ENCODE peak calls at places on chromosomes 12 and 14, in nine cellular contexts. A is RWPE2, V is HCT116, H is endothelial cell of umbilical vein, U is Peyer's patch, X is GM23248, W is SJCRH30, T is heart right ventricle, B is adipocyte. S is an unnamed sample. For H3K27me3 and H3K9me3, the result is how much of the 10 kb centered on the place peaks cover.

GRCh38 chr12:76450690-76451089 is 102.5 kb upstream of the BBS10 start:
- DNase-seq in X (peak), T (no peak), H (peak), U (no peak), W (no peak), B (no peak), V (peak), A (no peak), S (no peak)

GRCh38 chr12:138171-138897 is 71.8 kb downstream of the IQSEC3 start:
- DNase-seq in W (no peak), U (no peak), X (no peak), H (no peak), A (no peak), T (no peak), B (no peak), V (no peak), S (no peak)

GRCh38 chr12:480831-481230 is 21.1 kb downstream of the B4GALNT3 start:
- DNase-seq in B (no peak), A (no peak), V (no peak), W (peak), X (peak), U (no peak), H (peak), T (no peak), S (no peak)

GRCh38 chr12:65695077-65695865 is 129.0 kb upstream of the HMGA2 start:
- DNase-seq in H (peak), W (peak), X (peak), V (peak), T (no peak), A (peak), U (peak), B (peak), S (no peak)

GRCh38 chr14:88421286-88421685 is 35.8 kb downstream of the SPATA7 start:
- DNase-seq in T (no peak), H (no peak), X (peak), U (no peak), W (no peak), A (no peak), B (peak), V (no peak), S (no peak)

GRCh38 chr12:94263905-94264655 is 115.7 kb downstream of the PLXNC1 start:
- DNase-seq in W (no peak), B (no peak), H (no peak), V (no peak), X (peak), T (no peak), U (no peak), A (no peak), S (no peak)

GRCh38 chr12:7374423-7375144 is 69.4 kb downstream of the CD163L1 start:
- DNase-seq in T (peak), X (peak), H (peak), A (no peak), W (peak), V (peak), U (peak), B (peak), S (no peak)

GRCh38 chr14:61460853-61461611 is 139.7 kb downstream of the PRKCH start:
- DNase-seq in X (peak), V (no peak), A (peak), H (peak), B (no peak), U (no peak), W (peak), T (no peak), S (peak)

GRCh38 chr12:91576432-91576831 is 393.8 kb upstream of the DCN start:
- DNase-seq in X (no peak), U (no peak), B (no peak), H (no peak), A (no peak), V (no peak), W (no peak), T (no peak), S (no peak)

GRCh38 chr12:68358532-68359485 is 26.6 kb upstream of the MDM1 start:
- DNase-seq in A (no peak), W (peak), X (peak), T (no peak), H (peak), V (peak), U (peak), B (peak), S (peak)

GRCh38 chr14:103121846-103122577 is 1.2 kb upstream of the TNFAIP2 start:
- DNase-seq in V (no peak), H (peak), B (peak), A (peak), W (peak), T (peak), X (peak), U (peak), S (no peak)

GRCh38 chr12:6032726-6033125 is 87.7 kb upstream of the ANO2 start:
- DNase-seq in T (no peak), V (no peak), U (no peak), B (no peak), H (no peak), X (no peak), A (no peak), W (no peak), S (no peak)

GRCh38 chr12:77782034-77782433 is 48.7 kb upstream of the NAV3 start:
- DNase-seq in U (no peak), V (no peak), B (no peak), T (no peak), X (no peak), A (no peak), H (no peak), W (no peak), S (no peak)

GRCh38 chr12:10847701-10848100 is 1.6 kb downstream of the PRR4 start:
- DNase-seq in B (no peak), U (no peak), X (no peak), V (no peak), W (peak), T (no peak), A (no peak), H (no peak), S (no peak)

GRCh38 chr12:1130571-1130970 is 139.5 kb downstream of the ERC1 start:
- DNase-seq in B (no peak), X (no peak), A (no peak), T (no peak), U (no peak), W (no peak), V (peak), H (peak), S (no peak)

GRCh38 chr12:94973202-94973601 is 30.3 kb downstream of the NDUFA12 start:
- DNase-seq in U (no peak), T (no peak), X (no peak), W (peak), A (no peak), H (no peak), V (no peak), B (peak), S (no peak)

GRCh38 chr12:128810182-128811127 is 13.3 kb downstream of the SLC15A4 start:
- DNase-seq in H (no peak), X (peak), V (no peak), W (no peak), T (peak), B (no peak), A (no peak), U (peak), S (peak)

GRCh38 chr12:48128800-48129199 is 9.6 kb downstream of the PFKM start:
- DNase-seq in T (no peak), W (no peak), A (no peak), B (no peak), H (no peak), U (no peak), V (no peak), X (no peak), S (no peak)

GRCh38 chr12:20792971-20793370 is 17.5 kb upstream of the SLCO1B3 start:
- DNase-seq in U (no peak), X (no peak), V (no peak), T (no peak), B (no peak), H (no peak), A (no peak), W (no peak), S (no peak)

GRCh38 chr14:81162941-81163340 is 57.8 kb downstream of the GTF2A1 start:
- DNase-seq in X (peak), T (no peak), A (no peak), V (peak), B (no peak), H (no peak), W (no peak), U (no peak), S (no peak)

GRCh38 chr12:95963104-95963503 is 20.0 kb downstream of the AMDHD1 start:
- DNase-seq in B (no peak), V (peak), A (no peak), U (no peak), X (no peak), W (peak), H (no peak), T (no peak), S (no peak)

GRCh38 chr12:24596768-24597388 is 352.0 kb downstream of the BCAT1 start:
- DNase-seq in B (peak), W (peak), U (no peak), X (peak), H (peak), A (no peak), V (no peak), T (no peak), S (no peak)

GRCh38 chr14:25988536-25988935 is 609.3 kb downstream of the NOVA1 start:
- DNase-seq in X (no peak), V (no peak), H (no peak), U (no peak), W (peak), B (no peak), A (no peak), T (no peak), S (no peak)

GRCh38 chr12:92218394-92219077 is 72.9 kb upstream of the BTG1 start:
- DNase-seq in X (peak), T (no peak), U (no peak), W (no peak), B (no peak), V (no peak), A (no peak), H (no peak), S (no peak)

GRCh38 chr14:35435177-35435576 is 30.6 kb upstream of the NFKBIA start:
- DNase-seq in H (no peak), U (no peak), B (no peak), T (no peak), W (no peak), X (peak), A (no peak), V (no peak), S (no peak)

GRCh38 chr12:1592444-1593231 is 1.7 kb downstream of the FBXL14 start:
- DNase-seq in B (peak), H (no peak), W (peak), A (peak), T (peak), X (peak), V (no peak), U (peak), S (peak)

GRCh38 chr14:97527993-97528392 is 730.8 kb downstream of the VRK1 start:
- DNase-seq in V (no peak), H (no peak), U (no peak), X (no peak), B (no peak), T (no peak), W (no peak), A (no peak), S (no peak)

GRCh38 chr12:48061943-48062719 is 43.7 kb downstream of the SENP1 start:
- DNase-seq in U (no peak), H (no peak), T (no peak), W (peak), B (no peak), X (no peak), A (no peak), V (no peak), S (no peak)

GRCh38 chr14:55964081-55964480 is 154.1 kb upstream of the PELI2 start:
- DNase-seq in A (no peak), W (peak), H (no peak), X (no peak), V (no peak), B (no peak), T (no peak), U (no peak), S (no peak)

GRCh38 chr12:101299346-101299745 is 19.4 kb downstream of the UTP20 start:
- DNase-seq in W (no peak), V (no peak), H (no peak), T (no peak), B (no peak), A (no peak), U (no peak), X (peak), S (no peak)

GRCh38 chr14:92693998-92694780 is 54.2 kb downstream of the LGMN start:
- DNase-seq in B (no peak), U (no peak), H (no peak), A (peak), T (no peak), X (peak), W (no peak), V (peak), S (no peak)

DNA sequence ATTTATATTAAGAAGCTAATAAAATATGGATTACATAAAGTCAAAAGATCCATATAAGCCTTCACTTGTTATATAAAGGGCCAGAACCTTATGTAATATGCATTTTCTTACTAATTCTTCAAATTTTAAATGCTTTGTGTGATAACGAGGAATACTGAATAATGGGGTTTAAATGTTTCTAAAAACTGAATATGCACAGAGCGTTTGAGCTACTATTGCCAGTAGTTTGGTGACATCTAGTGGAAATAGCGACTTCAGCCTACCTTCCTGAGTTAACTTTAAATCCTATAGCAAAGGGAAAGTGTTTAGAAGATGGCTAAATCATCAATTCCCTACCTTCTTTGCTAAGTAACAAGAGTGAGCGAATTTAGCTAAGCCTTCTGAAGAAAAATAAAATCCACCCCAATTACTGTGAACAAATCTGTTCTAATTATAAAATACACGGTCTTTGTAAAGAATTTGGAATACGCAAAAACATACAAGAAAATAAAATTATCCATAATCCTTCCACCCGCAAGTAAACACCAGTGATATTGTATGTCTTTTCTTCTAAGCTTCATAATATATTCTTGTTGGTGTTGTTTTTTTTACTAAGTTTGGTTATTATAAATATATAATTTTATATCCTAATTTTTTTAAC is 115.5 kb upstream of the G2E3 start:
- DNase-seq in B (peak), X (peak), T (no peak), W (peak), V (peak), A (no peak), H (peak), U (no peak), S (no peak)
- H3K27me3 ChIP-seq in B (under half), X (under half), T (under half), W (under half), V (under half), A (under half), H (under half), U (under half), S (under half)

GRCh38 chr14:23703027-23703426 is 66.9 kb downstream of the DHRS2 start:
- DNase-seq in U (no peak), T (no peak), W (no peak), H (no peak), B (no peak), V (no peak), X (no peak), A (no peak), S (no peak)
- H3K9me3 ChIP-seq in U (under half), T (under half), W (under half), H (under half), B (under half), V (under half), X (under half), A (under half), S (under half)

DNA sequence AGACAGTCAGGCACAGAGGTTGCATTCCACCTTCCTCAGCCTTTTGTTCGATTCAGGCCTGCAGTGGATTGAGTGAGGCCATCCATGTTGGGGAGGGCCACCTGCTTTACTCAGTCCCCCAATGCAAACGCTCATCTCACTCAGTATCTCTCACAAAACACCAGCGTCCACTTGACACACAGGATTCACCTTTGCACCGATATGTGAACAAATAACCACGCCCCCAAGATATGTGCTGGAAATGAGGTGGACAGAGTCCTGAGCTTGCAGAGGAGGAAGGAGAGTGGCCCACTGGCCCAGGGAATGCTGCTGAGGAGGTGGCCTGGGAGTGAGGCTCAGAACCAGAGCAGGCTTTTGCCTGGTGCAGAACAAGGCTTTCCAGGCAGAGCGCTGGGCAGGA is 60.7 kb downstream of the DNAH10 start:
- DNase-seq in T (no peak), A (no peak), W (no peak), H (no peak), B (no peak), V (no peak), U (no peak), X (no peak), S (no peak)
- H3K27me3 ChIP-seq in T (under half), A (under half), W (under half), H (under half), B (under half), V (under half), U (under half), X (under half), S (under half)

GRCh38 chr14:104521816-104522745 is 57.5 kb upstream of the C14orf180 start:
- DNase-seq in B (no peak), U (no peak), V (no peak), T (no peak), A (no peak), X (no peak), H (no peak), W (no peak), S (no peak)
- H3K9me3 ChIP-seq in B (under half), U (under half), V (under half), T (under half), A (under half), X (under half), H (under half), W (under half), S (under half)

GRCh38 chr14:24816011-24816928 is 182.3 kb upstream of the GZMB start:
- DNase-seq in W (no peak), V (no peak), B (no peak), X (peak), U (peak), A (no peak), H (no peak), T (no peak), S (no peak)

GRCh38 chr14:24818054-24818822 is 184.2 kb upstream of the GZMB start:
- DNase-seq in T (no peak), U (peak), X (no peak), V (no peak), A (no peak), H (peak), B (no peak), W (no peak), S (no peak)

GRCh38 chr14:24818823-24819341 is 184.9 kb upstream of the GZMB start:
- DNase-seq in X (no peak), V (no peak), B (no peak), H (no peak), W (no peak), T (no peak), A (no peak), U (no peak), S (no peak)

GRCh38 chr14:24816929-24817637 is 183.1 kb upstream of the GZMB start:
- DNase-seq in T (no peak), B (no peak), V (no peak), H (no peak), A (no peak), X (no peak), W (no peak), U (peak), S (no peak)

DNA sequence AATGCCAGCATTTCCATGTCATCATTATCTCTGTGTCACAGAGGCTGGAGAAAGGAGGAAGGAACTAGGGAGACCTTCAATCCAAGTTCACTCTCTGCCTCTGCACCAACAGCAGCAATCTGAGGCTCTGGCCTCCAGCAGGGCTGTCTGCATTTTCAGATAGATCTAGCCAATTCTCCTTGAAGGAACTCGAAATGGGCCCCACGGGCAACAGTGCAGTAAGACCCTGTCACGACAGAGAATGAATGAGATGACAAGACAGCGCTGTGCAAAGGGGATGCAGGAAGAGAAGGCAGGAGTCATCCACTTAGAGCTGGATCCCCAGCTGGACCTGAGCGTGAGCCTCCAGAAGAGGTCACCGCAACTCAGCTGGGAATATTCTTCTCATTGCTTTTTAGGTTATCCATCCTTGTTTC is 183.7 kb upstream of the GZMB start:
- DNase-seq in W (no peak), U (no peak), V (no peak), T (no peak), X (peak), A (no peak), H (no peak), B (peak), S (no peak)
- H3K27me3 ChIP-seq in W (under half), U (under half), V (under half), T (under half), X (under half), A (under half), H (under half), B (under half), S (under half)

GRCh38 chr14:19823178-19823577 is 19.6 kb downstream of the OR4N2 start:
- DNase-seq in X (peak), T (no peak), U (no peak), W (no peak), B (no peak), V (no peak), H (no peak), A (no peak), S (no peak)
- H3K9me3 ChIP-seq in X (under half), T (under half), U (under half), W (under half), B (under half), V (under half), H (under half), A (under half), S (under half)

DNA sequence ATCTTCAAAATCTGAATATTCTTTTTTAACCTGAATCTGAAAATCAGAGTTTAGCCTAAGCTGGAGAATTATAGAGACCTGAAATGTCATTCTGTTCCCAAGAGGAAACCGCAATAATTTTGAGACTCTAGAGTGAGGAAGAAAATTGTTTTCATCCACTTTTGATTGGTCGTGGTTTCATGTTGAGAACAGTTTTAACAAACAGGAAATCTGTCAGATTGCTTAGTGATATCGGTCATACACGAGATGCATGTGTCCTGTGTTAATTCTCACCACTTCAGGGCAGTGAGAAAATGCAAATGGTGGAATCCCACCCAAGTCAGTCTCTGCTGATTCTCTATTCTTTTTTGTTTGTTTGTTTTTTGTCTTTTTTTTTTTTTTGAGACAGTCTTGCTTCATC is 1498.5 kb upstream of the TMEM132C start:
- DNase-seq in B (no peak), T (no peak), H (no peak), X (no peak), A (no peak), V (no peak), W (no peak), U (no peak), S (no peak)
- H3K27me3 ChIP-seq in B (under half), T (under half), H (under half), X (under half), A (under half), V (under half), W (under half), U (under half), S (under half)

GRCh38 chr14:106665814-106666213 is 1139.4 kb downstream of the TMEM121 start:
- DNase-seq in V (no peak), B (no peak), U (no peak), W (no peak), H (no peak), X (no peak), T (no peak), A (no peak), S (no peak)

GRCh38 chr14:106662947-106663346 is 1136.6 kb downstream of the TMEM121 start:
- DNase-seq in A (no peak), B (no peak), V (no peak), W (no peak), T (no peak), X (no peak), U (no peak), H (no peak), S (no peak)

GRCh38 chr14:106670006-106670405 is 1143.6 kb downstream of the TMEM121 start:
- DNase-seq in W (peak), A (no peak), H (no peak), U (no peak), B (no peak), X (no peak), T (no peak), V (no peak), S (no peak)

DNA sequence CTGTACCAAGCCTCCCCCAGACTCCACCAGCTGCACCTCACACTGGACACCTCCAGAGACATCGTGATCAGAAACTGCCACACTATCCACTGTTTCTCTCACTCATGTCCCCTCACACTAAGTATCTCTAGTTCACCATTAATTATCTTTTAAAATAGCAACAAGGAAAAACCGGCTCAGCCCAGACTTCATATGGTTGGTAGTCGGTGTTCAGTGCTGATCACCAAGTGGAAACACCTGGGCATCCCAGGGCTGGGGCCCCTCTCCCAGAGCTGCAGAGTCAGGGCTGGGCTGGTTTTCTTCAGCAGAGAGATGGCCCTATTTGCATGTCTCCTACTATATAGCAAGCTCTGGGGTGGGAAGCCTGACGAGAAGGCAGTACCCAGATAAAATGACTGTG is 1140.0 kb downstream of the TMEM121 start:
- DNase-seq in V (no peak), X (no peak), A (no peak), H (no peak), U (no peak), B (no peak), T (no peak), W (no peak), S (no peak)
- H3K9me3 ChIP-seq in V (under half), X (under half), A (under half), H (under half), U (under half), B (under half), T (under half), W (under half), S (under half)